ENCODE peak calls at places on chromosomes 1 and 21, in nine cellular contexts. U is stimulated activated CD8-positive, alpha-beta memory T cell treated with anti-CD3 and anti-CD28 coated beads, Interleukin-15, amount 100 ng/mL, for 4 hours; M is kidney tubule cell; Z is H9; L is NCI-H748 treated with DMSO at 0.1 percent for 48 hours; J is thoracic aorta; R is COR-L47; H is activated T-helper 1 cell treated with Interleukin-2 at 50 U/mL for 16 hours; E is GF-D8. S is an unnamed sample.

GRCh38 chr1:89615676-89616598 is 17.0 kb upstream of the LRRC8C start:
- DNase-seq in Z (peak), E (no peak), U (no peak), H (no peak), L (no peak), M (no peak), J (no peak), R (peak), S (no peak)

GRCh38 chr1:55375617-55376258 is 160.6 kb upstream of the USP24 start:
- DNase-seq in H (no peak), M (peak), E (no peak), L (peak), Z (peak), U (no peak), J (no peak), R (peak), S (peak)

GRCh38 chr1:7516341-7516740 is 254.8 kb upstream of the VAMP3 start:
- DNase-seq in J (no peak), L (no peak), U (no peak), R (no peak), E (no peak), Z (peak), H (no peak), M (peak), S (no peak)

GRCh38 chr1:26190373-26190987 is at the start of gene CATSPER4:
- DNase-seq in J (no peak), L (no peak), H (no peak), E (no peak), R (no peak), U (no peak), M (peak), Z (peak), S (no peak)

GRCh38 chr1:33335020-33335419 is 14.1 kb upstream of the A3GALT2 start:
- DNase-seq in M (no peak), U (no peak), H (no peak), L (no peak), R (no peak), E (peak), Z (no peak), J (no peak), S (no peak)

GRCh38 chr1:8477983-8478362 is 160.1 kb downstream of the SLC45A1 start:
- DNase-seq in J (no peak), Z (no peak), E (no peak), U (no peak), H (no peak), M (no peak), L (no peak), R (no peak), S (no peak)

GRCh38 chr1:223320959-223321358 is 43.0 kb downstream of the SUSD4 start:
- DNase-seq in L (no peak), U (no peak), E (no peak), R (no peak), J (no peak), Z (no peak), M (no peak), H (no peak), S (no peak)

GRCh38 chr1:240189386-240189989 is 97.8 kb downstream of the FMN2 start:
- DNase-seq in H (no peak), L (peak), J (no peak), R (peak), Z (no peak), E (no peak), U (no peak), M (peak), S (no peak)

GRCh38 chr21:43352568-43353281 is 74.2 kb downstream of the SIK1 start:
- DNase-seq in M (peak), H (no peak), L (no peak), Z (no peak), E (no peak), J (no peak), U (no peak), R (no peak), S (no peak)

GRCh38 chr1:111236806-111237205 is 9.3 kb downstream of the CHI3L2 start:
- DNase-seq in E (no peak), H (no peak), J (no peak), Z (no peak), L (no peak), M (no peak), R (no peak), U (no peak), S (no peak)

GRCh38 chr1:156794506-156795373 is 21.9 kb downstream of the SH2D2A start:
- DNase-seq in J (no peak), M (peak), R (no peak), U (no peak), E (peak), Z (no peak), L (no peak), H (no peak), S (no peak)

GRCh38 chr1:221689138-221689537 is 52.8 kb downstream of the DUSP10 start:
- DNase-seq in M (no peak), R (no peak), U (no peak), L (no peak), J (no peak), Z (no peak), H (no peak), E (no peak), S (no peak)

GRCh38 chr1:32933742-32934322 is 30.8 kb downstream of the RNF19B start:
- DNase-seq in R (no peak), U (no peak), M (peak), Z (no peak), L (no peak), E (peak), H (no peak), J (no peak), S (peak)

GRCh38 chr1:196951711-196952394 is 8.3 kb downstream of the CFHR2 start:
- DNase-seq in J (no peak), U (no peak), R (no peak), E (no peak), Z (no peak), M (no peak), L (no peak), H (no peak), S (no peak)

GRCh38 chr1:83641206-83641658 is 357.7 kb downstream of the TTLL7 start:
- DNase-seq in M (no peak), J (no peak), H (no peak), R (no peak), E (no peak), Z (peak), L (no peak), U (no peak), S (peak)

GRCh38 chr1:237478842-237479241 is 411.9 kb downstream of the ZP4 start:
- DNase-seq in E (no peak), M (no peak), U (no peak), H (no peak), Z (no peak), J (no peak), R (no peak), L (no peak), S (no peak)

GRCh38 chr1:43766086-43766784 is 58.9 kb downstream of the ST3GAL3 start:
- DNase-seq in J (no peak), R (no peak), Z (peak), E (no peak), U (no peak), H (no peak), L (no peak), M (peak), S (no peak)

GRCh38 chr1:202584707-202585590 is 125.3 kb downstream of the SYT2 start:
- DNase-seq in M (no peak), H (no peak), Z (no peak), E (no peak), R (no peak), U (no peak), J (no peak), L (no peak), S (no peak)